ENCODE peak calls at places on chromosome 16, in four cellular contexts. H is GM23248, S is psoas muscle, R is transverse colon. D is an unnamed sample.

GRCh38 chr16:66289051-66289680 is 77.3 kb upstream of the CDH5 start:
- DNase-seq in H (no peak), S (no peak), R (no peak), D (no peak)

GRCh38 chr16:31215287-31216115 is 1.4 kb downstream of the PYDC1 start:
- DNase-seq in H (peak; percentile 76), S (peak; percentile 89), R (peak; percentile 66), D (peak; percentile 58)

GRCh38 chr16:90044111-90044551 is 24.9 kb upstream of the DBNDD1 start:
- DNase-seq in H (no peak), S (no peak), R (peak; percentile 74), D (peak; percentile 29)

GRCh38 chr16:84786605-84787302 is 33.0 kb upstream of the CRISPLD2 start:
- DNase-seq in H (no peak), S (no peak), R (no peak), D (no peak)

GRCh38 chr16:53946745-53947386 is 242.9 kb downstream of the FTO start:
- DNase-seq in H (no peak), S (no peak), R (no peak), D (no peak)

GRCh38 chr16:4315185-4316102 is at the start of gene GLIS2:
- DNase-seq in H (peak; percentile 84), S (peak; percentile 75), R (peak; percentile 60), D (peak; percentile 87)

GRCh38 chr16:11402051-11402744 is 56.9 kb downstream of the RMI2 start:
- DNase-seq in H (no peak), S (no peak), R (no peak), D (peak; percentile 63)

GRCh38 chr16:9092282-9092962 is 978 bp downstream of the HAPSTR1 start:
- DNase-seq in H (peak; percentile 62), S (peak; percentile 73), R (peak; percentile 49), D (peak; percentile 42)

GRCh38 chr16:27774779-27775178 is 224.8 kb downstream of the KATNIP start:
- DNase-seq in H (no peak), S (no peak), R (no peak), D (no peak)

GRCh38 chr16:21060027-21060510 is 90.6 kb downstream of the DNAH3 start:
- DNase-seq in H (no peak), S (no peak), R (no peak), D (no peak)

GRCh38 chr16:49601541-49601940 is 227.9 kb downstream of the C16orf78 start:
- DNase-seq in H (no peak), S (no peak), R (no peak), D (no peak)

GRCh38 chr16:72561-73537 is at the start of gene RHBDF1:
- DNase-seq in H (peak; percentile 80), S (peak; percentile 82), R (peak; percentile 73), D (peak; percentile 63)

GRCh38 chr16:86635181-86635580 is 56.8 kb downstream of the FOXL1 start:
- DNase-seq in H (peak; percentile 81), S (no peak), R (no peak), D (no peak)

GRCh38 chr16:11329080-11329491 is 16.2 kb upstream of the RMI2 start:
- DNase-seq in H (peak; percentile 63), S (no peak), R (no peak), D (no peak)

GRCh38 chr16:21263640-21264211 is 14.4 kb downstream of the CRYM start:
- DNase-seq in H (peak; percentile 61), S (no peak), R (peak; percentile 43), D (peak; percentile 73)

GRCh38 chr16:85759631-85760419 is 8.9 kb upstream of the C16orf74 start:
- DNase-seq in H (peak; percentile 20), S (peak; percentile 78), R (peak; percentile 66), D (no peak)

GRCh38 chr16:84875846-84876245 is 56.1 kb downstream of the CRISPLD2 start:
- DNase-seq in H (no peak), S (no peak), R (no peak), D (no peak)

GRCh38 chr16:9446471-9447194 is 355.2 kb downstream of the HAPSTR1 start:
- DNase-seq in H (no peak), S (no peak), R (no peak), D (no peak)

GRCh38 chr16:76207270-76207669 is 69.9 kb upstream of the CNTNAP4 start:
- DNase-seq in H (no peak), S (no peak), R (no peak), D (no peak)

GRCh38 chr16:81446318-81447275 is 2.0 kb downstream of the CMIP start:
- DNase-seq in H (peak; percentile 78), S (no peak), R (peak; percentile 61), D (peak; percentile 76)

GRCh38 chr16:24851700-24852099 is 5.9 kb downstream of the SLC5A11 start:
- DNase-seq in H (peak; percentile 61), S (no peak), R (no peak), D (no peak)

DNA sequence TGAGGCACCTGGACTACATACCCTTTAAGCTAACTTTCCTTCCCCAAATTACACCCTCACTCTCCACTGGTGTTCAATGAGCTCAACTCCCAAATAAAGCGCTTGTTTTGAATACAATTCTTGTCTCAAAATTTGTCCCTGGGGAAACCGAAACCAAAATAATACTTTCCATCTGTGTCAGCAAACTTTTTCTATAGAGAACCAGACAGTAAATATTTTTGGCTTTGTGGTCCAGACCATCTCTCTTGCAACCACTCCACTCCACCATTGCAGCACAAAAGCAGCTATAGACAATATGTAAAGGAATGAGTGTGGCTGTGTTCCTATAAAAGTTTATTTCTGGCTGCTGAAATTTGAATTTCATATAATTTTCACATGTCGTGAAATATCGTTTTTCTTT is 84.6 kb upstream of the ERCC4 start:
- DNase-seq in H (no peak), S (no peak), R (no peak), D (no peak)
- H3K27ac ChIP-seq in H (no peak overlapping the region), S (no peak overlapping the region), R (no peak overlapping the region), D (no peak overlapping the region)

GRCh38 chr16:67449328-67449727 is 18.4 kb downstream of the HSD11B2 start:
- DNase-seq in H (no peak), S (peak; percentile 87), R (no peak), D (peak; percentile 61)
- H3K27ac ChIP-seq in H (no peak overlapping the region), S (peak overlapping the region; percentile 64), R (peak overlapping the region; percentile 87), D (peak overlapping the region; percentile 1)

GRCh38 chr16:12674096-12674495 is 129.6 kb downstream of the CPPED1 start:
- DNase-seq in H (peak; percentile 87), S (no peak), R (no peak), D (no peak)
- H3K27ac ChIP-seq in H (peak overlapping the region; percentile 43), S (no peak overlapping the region), R (no peak overlapping the region), D (no peak overlapping the region)

DNA sequence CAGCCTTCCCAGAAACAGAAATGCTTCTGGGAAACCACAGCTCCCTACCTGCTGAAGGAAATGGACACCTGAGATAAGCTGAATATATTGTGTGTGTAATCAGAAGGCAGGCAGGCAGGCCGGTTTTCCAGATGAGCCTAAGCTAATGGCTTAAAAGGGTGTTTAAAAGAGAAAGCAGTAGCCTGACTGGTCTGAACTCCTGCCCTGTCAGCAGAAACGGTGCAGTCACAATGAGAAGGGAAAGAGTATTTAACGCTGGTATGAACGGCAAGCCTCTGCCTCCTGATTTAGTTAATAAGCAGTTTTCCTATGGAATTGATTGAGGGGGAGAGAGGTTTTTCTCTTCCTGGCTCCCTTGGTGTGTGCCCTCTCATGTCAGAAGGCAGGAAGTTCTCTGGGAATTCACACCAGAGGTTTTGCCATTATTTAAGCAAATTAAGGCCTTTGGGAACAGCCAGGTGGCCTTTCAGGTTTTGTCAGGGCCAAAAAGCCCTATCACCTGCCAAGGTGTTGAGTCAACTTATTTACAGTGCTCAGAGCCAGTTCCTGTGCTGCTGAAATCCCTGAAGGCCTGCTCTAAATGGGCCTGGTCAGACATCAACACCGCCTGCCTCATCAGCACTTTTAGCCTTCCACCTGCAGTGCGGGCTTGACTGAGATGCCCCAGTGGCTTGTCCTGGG is 41.6 kb downstream of the CDH1 start:
- DNase-seq in H (no peak), S (no peak), R (peak; percentile 32), D (no peak)
- H3K27ac ChIP-seq in H (no peak overlapping the region), S (no peak overlapping the region), R (peak overlapping the region; percentile 17), D (no peak overlapping the region)

DNA sequence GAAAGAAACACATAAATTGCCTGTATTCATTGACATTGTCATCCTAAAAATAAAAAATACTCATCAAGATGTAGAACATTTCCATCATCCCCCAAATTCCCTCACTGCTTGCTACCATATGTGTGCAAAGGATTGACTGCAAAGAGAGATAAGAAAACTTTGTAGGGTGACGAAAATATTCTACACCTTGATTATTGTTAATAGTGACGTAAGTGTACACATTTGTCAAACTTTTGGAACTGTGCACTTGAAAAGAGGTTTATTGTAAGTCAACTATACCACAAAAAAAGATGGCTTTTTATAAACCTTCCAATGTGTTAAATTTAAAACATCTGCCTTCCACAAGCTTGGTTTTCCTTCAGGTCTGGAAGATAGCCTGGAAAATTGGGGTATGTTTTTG is 359.5 kb downstream of the CDH8 start:
- DNase-seq in H (no peak), S (no peak), R (no peak), D (no peak)
- H3K27ac ChIP-seq in H (no peak overlapping the region), S (no peak overlapping the region), R (no peak overlapping the region), D (no peak overlapping the region)

D was measured in adrenal gland.